ENCODE peak calls at places on chromosome 10, in eight cellular contexts. T is GM12878, P is HepG2, V is Panc1, L is spleen, G is HL-60, X is SK-N-SH, M is vagina. F is an unnamed sample.
A peak's percentile ranks its signal among the peaks of the same experiment; 100 is the strongest.

GRCh38 chr10:78255796-78256638 is 222.4 kb downstream of the RPS24 start:
- DNase-seq in T (no peak), P (peak; percentile 65), V (peak; percentile 87), L (no peak), G (peak; percentile 82), X (no peak), M (no peak), F (peak; percentile 30)

GRCh38 chr10:44971419-44971818 is 7.2 kb downstream of the DEPP1 start:
- DNase-seq in T (no peak), P (no peak), V (no peak), L (peak; percentile 79), G (no peak), X (no peak), M (no peak), F (no peak)

GRCh38 chr10:27372095-27372494 is 131.5 kb upstream of the ACBD5 start:
- DNase-seq in T (no peak), P (no peak), V (no peak), L (no peak), G (no peak), X (no peak), M (no peak), F (no peak)

GRCh38 chr10:73281097-73281496 is 28.7 kb upstream of the MRPS16 start:
- DNase-seq in T (no peak), P (no peak), V (no peak), L (no peak), G (no peak), X (no peak), M (no peak), F (no peak)

GRCh38 chr10:101311440-101312067 is 42.4 kb upstream of the BTRC start:
- DNase-seq in T (no peak), P (no peak), V (no peak), L (peak; percentile 37), G (no peak), X (no peak), M (no peak), F (no peak)

GRCh38 chr10:101120884-101121660 is 10.0 kb upstream of the TLX1 start:
- DNase-seq in T (no peak), P (no peak), V (no peak), L (peak; percentile 87), G (no peak), X (peak; percentile 9), M (no peak), F (peak; percentile 51)

GRCh38 chr10:110504111-110504735 is 6.5 kb downstream of the DUSP5 start:
- DNase-seq in T (peak; percentile 93), P (no peak), V (no peak), L (no peak), G (no peak), X (no peak), M (no peak), F (peak; percentile 41)

GRCh38 chr10:101536800-101537199 is 51.3 kb downstream of the POLL start:
- DNase-seq in T (no peak), P (peak; percentile 23), V (peak; percentile 12), L (no peak), G (no peak), X (peak; percentile 54), M (no peak), F (no peak)

GRCh38 chr10:89738551-89739209 is 37.3 kb downstream of the KIF20B start:
- DNase-seq in T (peak; percentile 55), P (no peak), V (no peak), L (no peak), G (no peak), X (no peak), M (no peak), F (no peak)

GRCh38 chr10:10043083-10043482 is 974.6 kb upstream of the CELF2 start:
- DNase-seq in T (no peak), P (no peak), V (no peak), L (no peak), G (no peak), X (no peak), M (no peak), F (no peak)

GRCh38 chr10:46104071-46104585 is 58.1 kb upstream of the MSMB start:
- DNase-seq in T (no peak), P (no peak), V (no peak), L (no peak), G (no peak), X (no peak), M (peak; percentile 54), F (no peak)

GRCh38 chr10:29132821-29133156 is 156.1 kb upstream of the LYZL1 start:
- DNase-seq in T (no peak), P (no peak), V (no peak), L (no peak), G (no peak), X (no peak), M (no peak), F (no peak)

GRCh38 chr10:81876253-81876731 is 1.3 kb downstream of the NRG3 start:
- DNase-seq in T (no peak), P (no peak), V (no peak), L (peak; percentile 59), G (no peak), X (peak; percentile 45), M (no peak), F (no peak)

DNA sequence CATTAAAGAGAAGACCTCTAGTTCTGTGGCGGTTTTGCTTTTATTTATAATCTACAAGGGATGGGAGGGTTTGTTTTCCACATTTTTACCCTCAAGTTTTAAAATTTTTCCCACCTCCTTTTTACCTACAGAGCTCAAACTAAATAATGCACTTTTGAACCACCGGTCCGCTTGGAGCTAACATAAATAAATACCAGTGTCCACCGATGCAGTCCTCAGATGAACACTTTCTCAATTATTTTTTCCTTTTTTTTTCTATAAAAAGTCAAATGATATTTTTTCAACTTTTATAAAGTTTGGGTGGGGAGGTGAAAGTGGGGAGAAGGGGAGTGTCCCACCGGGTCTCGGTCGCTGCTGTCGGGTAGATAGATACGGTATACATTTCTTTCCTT is 3.3 kb downstream of the ZNF503 start:
- DNase-seq in T (no peak), P (no peak), V (no peak), L (no peak), G (no peak), X (no peak), M (no peak), F (no peak)
- H3K4me3 ChIP-seq in T (no peak overlapping the region), P (peak overlapping the region; percentile 100), V (peak overlapping the region; percentile 61), L (no peak overlapping the region), G (no peak overlapping the region), X (peak overlapping the region; percentile 82), M (peak overlapping the region; percentile 99), F (peak overlapping the region; percentile 92)

DNA sequence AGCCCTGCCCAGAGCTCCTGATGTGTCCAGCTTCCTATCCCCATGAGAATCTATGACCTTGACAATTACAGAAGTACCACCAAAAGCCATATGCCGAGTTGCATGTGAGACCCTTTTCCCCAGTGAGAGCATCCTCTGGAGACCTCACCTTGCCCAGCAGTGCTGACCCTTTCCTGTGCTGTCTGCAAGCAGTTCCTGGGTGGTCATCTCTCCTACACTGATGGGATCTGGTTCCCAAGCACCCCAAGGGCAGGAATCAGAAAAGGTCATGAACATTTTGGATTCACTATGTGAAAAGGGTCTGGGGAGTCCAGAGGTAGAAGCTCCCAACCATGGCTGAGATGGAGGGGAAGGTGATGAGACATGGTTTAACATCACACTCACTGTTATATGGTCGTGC is 18.2 kb downstream of the SFTPD start:
- DNase-seq in T (no peak), P (no peak), V (no peak), L (no peak), G (no peak), X (no peak), M (peak; percentile 75), F (no peak)
- H3K27ac ChIP-seq in T (no peak overlapping the region), P (no peak overlapping the region), V (no peak overlapping the region), L (no peak overlapping the region), G (no peak overlapping the region), X (no peak overlapping the region), M (no peak overlapping the region), F (no peak overlapping the region)

DNA sequence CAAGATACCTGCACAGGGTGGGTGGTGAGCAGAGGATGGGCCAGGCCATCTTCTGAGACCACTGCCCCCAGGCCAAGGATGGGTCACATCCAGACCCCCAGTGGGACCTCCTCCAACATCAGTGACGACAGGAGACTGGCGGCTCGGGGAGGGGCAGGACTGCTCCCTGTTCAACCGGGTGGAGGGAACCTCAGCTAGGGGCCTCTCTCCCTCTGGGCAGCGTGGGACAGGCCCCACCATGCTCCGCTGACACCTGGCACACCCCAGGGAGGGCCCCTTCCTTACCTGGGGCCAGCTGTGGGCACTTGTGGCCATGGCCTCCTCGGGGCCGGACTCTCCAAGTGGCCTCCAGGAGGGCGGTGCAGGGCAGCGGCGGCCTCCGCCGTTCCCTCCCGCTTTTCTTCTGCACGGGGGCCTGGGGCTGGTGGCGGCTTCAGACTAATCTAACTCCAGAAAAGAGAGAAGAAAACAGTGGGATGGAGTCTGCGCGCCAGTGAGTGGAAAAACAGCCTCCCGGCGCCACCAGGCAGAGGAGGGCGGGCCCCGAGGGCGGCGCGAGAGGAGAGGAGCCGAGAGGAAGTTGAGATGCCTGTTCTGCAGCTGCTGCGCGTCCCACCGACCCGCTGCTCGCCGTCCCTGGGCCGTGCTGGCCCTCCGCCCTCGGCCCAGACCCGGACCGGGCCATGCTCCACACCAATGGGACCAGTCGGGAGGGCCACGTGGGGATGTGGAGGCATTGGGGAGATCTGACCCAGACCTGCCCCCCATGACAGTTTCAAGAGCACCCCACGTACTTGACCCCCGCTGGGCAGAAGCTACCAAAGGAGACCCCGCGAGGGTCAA is at the start of gene CALHM2:
- DNase-seq in T (no peak), P (peak; percentile 13), V (no peak), L (peak; percentile 92), G (no peak), X (peak; percentile 82), M (no peak), F (peak; percentile 56)
- TF ChIP-seq POLR2AphosphoS5 in T (peak; percentile 16), P (no peak), V (no peak), L (peak; percentile 64), G (no peak), X (no peak), M (no peak), F (no peak)

DNA sequence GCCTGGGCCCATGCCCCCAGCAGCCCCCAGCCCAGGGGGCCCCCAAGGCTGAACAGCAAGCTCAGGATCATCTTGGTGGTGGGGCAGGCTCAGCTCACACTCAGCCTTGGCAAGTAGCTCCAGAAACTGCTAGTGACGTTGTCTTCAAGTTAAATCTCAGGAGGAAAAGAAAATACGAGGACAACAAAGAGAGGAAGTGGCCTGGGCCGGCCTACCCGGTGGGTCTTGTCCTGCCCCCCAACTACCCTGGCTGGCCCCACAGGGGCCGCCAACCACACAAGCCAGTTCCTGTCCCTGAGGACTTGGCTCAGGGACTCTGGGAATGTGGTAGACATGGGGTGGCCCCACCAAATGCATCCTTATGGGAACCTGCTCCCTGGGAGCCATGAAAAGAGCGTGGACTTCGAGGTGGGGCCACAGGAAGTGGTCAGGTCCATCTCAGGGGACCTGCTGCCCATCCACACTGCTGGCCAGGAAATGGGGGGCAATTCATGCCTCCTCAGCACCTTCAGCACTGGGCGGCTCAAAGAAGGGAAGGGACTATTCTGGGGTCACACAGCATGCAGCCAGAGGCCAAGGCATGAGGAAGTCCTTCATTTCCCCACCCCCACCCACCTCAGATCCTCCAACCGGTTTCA is at the start of gene MMRN2:
- DNase-seq in T (no peak), P (no peak), V (no peak), L (peak; percentile 80), G (no peak), X (no peak), M (peak; percentile 84), F (no peak)
- H3K4me3 ChIP-seq in T (no peak within 1 kb of the TSS), P (peak within 1 kb of the TSS; percentile 66), V (no peak within 1 kb of the TSS), L (peak within 1 kb of the TSS; percentile 27), G (no peak within 1 kb of the TSS), X (no peak within 1 kb of the TSS), M (peak within 1 kb of the TSS; percentile 35), F (peak within 1 kb of the TSS; percentile 35)

DNA sequence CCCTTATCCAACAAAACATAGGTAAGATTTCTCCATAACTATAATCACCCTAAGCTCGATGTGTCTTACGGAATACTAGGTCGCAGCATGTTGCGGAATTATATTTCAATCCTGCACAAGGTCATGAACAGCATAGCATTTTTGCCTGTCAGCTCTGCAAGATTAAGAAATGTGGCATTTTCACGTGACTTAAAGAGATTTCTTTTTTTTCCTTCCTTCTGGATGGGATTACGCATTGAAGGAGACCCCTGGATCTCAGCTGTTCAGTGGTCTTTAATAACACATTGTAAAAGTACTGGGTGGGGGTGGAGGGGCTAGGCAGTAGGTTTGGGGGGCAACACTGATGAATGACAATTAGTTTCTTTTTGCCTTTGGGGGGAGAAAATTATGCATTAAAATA is 106.7 kb downstream of the CUBN start:
- DNase-seq in T (no peak), P (no peak), V (no peak), L (no peak), G (no peak), X (no peak), M (no peak), F (no peak)
- H3K27ac ChIP-seq in T (no peak overlapping the region), P (no peak overlapping the region), V (peak overlapping the region; percentile 99), L (no peak overlapping the region), G (no peak overlapping the region), X (peak overlapping the region; percentile 100), M (peak overlapping the region; percentile 7), F (peak overlapping the region; percentile 64)